ENCODE peak calls at places on chromosome 19, in four cellular contexts. F, I, J and B are unnamed samples.

GRCh38 chr19:32945260-32945659 is 26.5 kb downstream of the CEP89 start:
- DNase-seq in F (no peak), I (no peak), J (no peak), B (no peak)

GRCh38 chr19:43809762-43810696 is 7.8 kb upstream of the LYPD5 start:
- DNase-seq in J (peak), I (peak), F (peak), B (peak)

GRCh38 chr19:13627531-13627930 is 121.3 kb upstream of the CACNA1A start:
- DNase-seq in F (no peak), J (no peak), I (no peak), B (no peak)

GRCh38 chr19:35560271-35560670 is 3.2 kb downstream of the ATP4A start:
- DNase-seq in J (no peak), F (no peak), I (no peak), B (no peak)

GRCh38 chr19:39752390-39752789 is 14.6 kb upstream of the CLC start:
- DNase-seq in J (no peak), F (no peak), I (no peak), B (no peak)

GRCh38 chr19:55702131-55702627 is 27.2 kb downstream of the EPN1 start:
- DNase-seq in I (no peak), J (no peak), F (peak), B (no peak)

GRCh38 chr19:956747-957451 is 27.2 kb upstream of the WDR18 start:
- DNase-seq in F (peak), J (no peak), I (no peak), B (no peak)

GRCh38 chr19:1285737-1286360 is at the start of gene EFNA2:
- DNase-seq in J (no peak), I (no peak), F (peak), B (no peak)

GRCh38 chr19:14248578-14249011 is 42.6 kb upstream of the ADGRL1 start:
- DNase-seq in I (no peak), F (peak), J (no peak), B (peak)

GRCh38 chr19:14089662-14090508 is 666 bp downstream of the SAMD1 start:
- DNase-seq in J (no peak), I (no peak), F (peak), B (no peak)

GRCh38 chr19:4425531-4425930 is 23.1 kb downstream of the CHAF1A start:
- DNase-seq in J (no peak), F (no peak), I (no peak), B (no peak)

GRCh38 chr19:46426506-46427162 is 2.1 kb downstream of the PNMA8C start:
- DNase-seq in F (peak), I (peak), J (no peak), B (peak)

GRCh38 chr19:38229585-38230073 is 5.6 kb upstream of the DPF1 start:
- DNase-seq in J (no peak), I (peak), F (peak), B (peak)

GRCh38 chr19:43754312-43754561 is 525 bp downstream of the SMG9 start:
- DNase-seq in F (no peak), I (no peak), J (no peak), B (no peak)

GRCh38 chr19:46716013-46716671 is 772 bp downstream of the PRKD2 start:
- DNase-seq in F (peak), I (no peak), J (no peak), B (no peak)

GRCh38 chr19:49567722-49568454 is 12.5 kb downstream of the NOSIP start:
- DNase-seq in F (no peak), I (no peak), J (no peak), B (no peak)

GRCh38 chr19:4217429-4218264 is 11.7 kb upstream of the EBI3 start:
- DNase-seq in J (no peak), F (no peak), I (no peak), B (no peak)

GRCh38 chr19:4197625-4198466 is 15.4 kb downstream of the ANKRD24 start:
- DNase-seq in I (no peak), J (no peak), F (peak), B (peak)

GRCh38 chr19:50427997-50428425 is 4.7 kb upstream of the MYBPC2 start:
- DNase-seq in I (no peak), J (no peak), F (no peak), B (no peak)

GRCh38 chr19:6738726-6739389 is 622 bp upstream of the TRIP10 start:
- DNase-seq in J (no peak), F (no peak), I (no peak), B (no peak)

GRCh38 chr19:58217069-58217481 is 11.6 kb upstream of the ZNF544 start:
- DNase-seq in F (no peak), J (no peak), I (no peak), B (no peak)

GRCh38 chr19:2303209-2303798 is 4.7 kb downstream of the LINGO3 start:
- DNase-seq in I (no peak), J (no peak), F (no peak), B (no peak)

GRCh38 chr19:46616631-46617322 is 8.1 kb downstream of the PTGIR start:
- DNase-seq in F (peak), I (peak), J (no peak), B (peak)

GRCh38 chr19:47363758-47364529 is 14.8 kb downstream of the DHX34 start:
- DNase-seq in F (peak), I (no peak), J (no peak), B (no peak)

GRCh38 chr19:14433454-14434156 is 499 bp downstream of the PKN1 start:
- DNase-seq in J (no peak), I (no peak), F (peak), B (no peak)

GRCh38 chr19:15631817-15632216 is 8.9 kb upstream of the CYP4F3 start:
- DNase-seq in F (peak), J (peak), I (peak), B (peak)

GRCh38 chr19:1655992-1656608 is 3.7 kb upstream of the TCF3 start:
- DNase-seq in I (no peak), J (no peak), F (no peak), B (no peak)

GRCh38 chr19:18763674-18764590 is 27.2 kb downstream of the COMP start:
- DNase-seq in I (no peak), F (peak), J (no peak), B (no peak)

GRCh38 chr19:18762125-18763023 is 28.7 kb downstream of the COMP start:
- DNase-seq in I (peak), F (peak), J (no peak), B (no peak)

GRCh38 chr19:18761531-18762110 is 29.5 kb downstream of the COMP start:
- DNase-seq in F (no peak), J (no peak), I (no peak), B (no peak)

GRCh38 chr19:18765224-18765623 is 25.9 kb downstream of the COMP start:
- DNase-seq in I (no peak), F (no peak), J (no peak), B (no peak)

GRCh38 chr19:18764591-18765051 is 26.5 kb downstream of the COMP start:
- DNase-seq in F (no peak), I (no peak), J (no peak), B (no peak)
- TF ChIP-seq PBX3 in F (no peak), I (no peak), J (no peak), B (no peak)

GRCh38 chr19:40803857-40804782 is 5.1 kb downstream of the EGLN2 start:
- DNase-seq in F (no peak), I (peak), J (peak), B (no peak)
- TF ChIP-seq PBX3 in F (no peak), I (no peak), J (no peak), B (no peak)

GRCh38 chr19:10122066-10122465 is 2.4 kb upstream of the EIF3G start:
- DNase-seq in F (no peak), J (no peak), I (no peak), B (no peak)

GRCh38 chr19:10124429-10124828 is 4.7 kb upstream of the EIF3G start:
- DNase-seq in I (no peak), F (no peak), J (no peak), B (no peak)

GRCh38 chr19:10120538-10121198 is 969 bp upstream of the EIF3G start:
- DNase-seq in F (no peak), I (no peak), J (no peak), B (no peak)

DNA sequence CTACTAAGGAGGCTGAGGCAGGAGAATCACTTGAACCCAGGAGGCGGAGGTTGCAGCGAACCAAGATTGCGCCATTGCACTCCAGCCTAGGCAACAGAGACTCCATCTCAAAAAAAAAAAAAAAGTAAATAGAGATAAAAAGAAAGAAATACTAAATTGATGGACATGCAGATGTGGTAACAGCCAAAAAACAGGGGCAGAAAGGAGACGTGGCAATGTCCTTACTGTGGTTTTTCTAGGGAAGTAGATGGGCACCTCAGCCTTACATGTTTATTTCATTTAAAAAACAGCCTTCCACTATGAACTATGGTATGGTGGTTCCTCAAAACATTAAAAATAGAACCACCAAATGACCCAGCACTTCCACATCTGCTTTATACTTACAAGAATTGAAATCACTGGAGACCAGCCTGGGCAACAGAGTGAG is 6.5 kb upstream of the EIF3G start:
- DNase-seq in J (no peak), I (no peak), F (no peak), B (no peak)
- TF ChIP-seq PBX3 in J (no peak), I (no peak), F (no peak), B (no peak)

GRCh38 chr19:51477343-51477742 is 996 bp upstream of the CEACAM18 start:
- DNase-seq in F (no peak), J (no peak), I (no peak), B (no peak)
- TF ChIP-seq PBX3 in F (no peak), J (no peak), I (no peak), B (no peak)

DNA sequence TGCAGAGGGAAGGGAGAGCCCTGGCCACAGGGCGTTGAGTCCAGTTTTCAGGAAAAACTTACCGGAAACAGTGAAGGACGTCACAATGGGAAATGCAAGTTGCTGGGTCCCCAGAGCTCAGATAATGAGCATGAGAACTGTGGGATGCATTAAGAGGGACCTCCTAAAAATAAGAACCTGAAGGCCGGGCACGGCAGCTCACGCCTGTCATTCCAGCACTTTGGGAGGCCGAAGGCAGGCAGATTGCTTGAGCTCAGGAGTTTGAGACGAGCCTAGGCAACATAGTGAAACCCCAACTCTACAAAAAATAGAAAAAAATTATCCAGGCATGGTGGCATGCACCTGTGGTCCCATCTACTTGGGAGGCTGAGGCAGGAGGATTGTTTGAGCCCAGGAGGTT is 170.6 kb downstream of the URI1 start:
- DNase-seq in F (no peak), I (no peak), J (no peak), B (no peak)
- TF ChIP-seq PBX3 in F (no peak), I (no peak), J (no peak), B (no peak)

GRCh38 chr19:48558018-48558684 is 6.2 kb downstream of the SULT2B1 start:
- DNase-seq in F (no peak), I (peak), J (no peak), B (peak)
- TF ChIP-seq PBX3 in F (no peak), I (no peak), J (no peak), B (peak)

DNA sequence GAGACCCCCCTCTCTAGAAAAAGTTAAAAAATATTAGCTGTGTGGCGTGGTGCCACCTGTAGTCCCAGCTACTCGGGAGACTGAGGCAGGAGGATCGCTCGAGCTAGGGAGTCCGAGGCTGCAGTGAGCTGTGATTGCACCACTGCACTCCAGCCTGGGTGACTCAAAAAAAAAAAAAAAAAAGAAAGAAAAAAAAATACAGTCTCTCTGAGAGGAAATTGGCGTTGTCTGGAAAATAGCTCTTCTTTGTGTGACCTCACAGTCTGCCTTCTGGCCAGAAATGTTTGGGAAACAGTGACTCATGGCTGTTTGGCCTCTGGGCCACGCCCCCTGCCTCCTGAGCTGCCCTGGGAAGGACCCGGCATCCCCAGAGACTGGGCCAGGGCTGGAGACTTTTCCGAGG is 10.7 kb downstream of the MARCHF2 start:
- DNase-seq in I (peak), F (peak), J (no peak), B (peak)
- TF ChIP-seq PBX3 in I (no peak), F (peak), J (no peak), B (no peak)

GRCh38 chr19:36916991-36917390 is 859 bp downstream of the ZNF568 start:
- DNase-seq in F (peak), J (no peak), I (no peak), B (no peak)
- TF ChIP-seq PBX3 in F (no peak), J (no peak), I (no peak), B (no peak)